ENCODE peak calls at places on chromosomes 7 and 10, in five cellular contexts. G is activated CD4-positive, alpha-beta T cell treated with anti-CD3 and anti-CD28 coated beads, Interleukin-2, amount 50 U/mL, for 1 hour; R is H7; V is cardiac septum; K is RPMI7951. N is an unnamed sample.

GRCh38 chr10:79247373-79248137 is 99.7 kb upstream of the PPIF start:
- DNase-seq in G (no peak), R (no peak), V (no peak), K (no peak), N (no peak)

GRCh38 chr10:28678687-28679457 is 1.6 kb downstream of the BAMBI start:
- DNase-seq in G (no peak), R (no peak), V (no peak), K (peak; percentile 69), N (no peak)

GRCh38 chr7:4861673-4862072 is at the start of gene PAPOLB:
- DNase-seq in G (no peak), R (peak; percentile 43), V (peak; percentile 73), K (no peak), N (no peak)

GRCh38 chr7:155001756-155002410 is 1.0 kb downstream of the PAXIP1 start:
- DNase-seq in G (no peak), R (no peak), V (no peak), K (peak; percentile 9), N (peak; percentile 4)

GRCh38 chr7:37534893-37535610 is 86.4 kb upstream of the ELMO1 start:
- DNase-seq in G (no peak), R (no peak), V (no peak), K (no peak), N (no peak)

GRCh38 chr10:113064039-113064438 is 114.0 kb downstream of the TCF7L2 start:
- DNase-seq in G (no peak), R (no peak), V (no peak), K (no peak), N (no peak)

GRCh38 chr10:3701490-3701889 is 83.5 kb downstream of the KLF6 start:
- DNase-seq in G (no peak), R (no peak), V (no peak), K (no peak), N (no peak)

GRCh38 chr7:29609162-29610030 is 45.8 kb downstream of the PRR15 start:
- DNase-seq in G (no peak), R (peak; percentile 40), V (no peak), K (peak; percentile 84), N (no peak)

GRCh38 chr10:70901276-70901878 is 13.0 kb upstream of the PCBD1 start:
- DNase-seq in G (no peak), R (peak; percentile 30), V (no peak), K (no peak), N (no peak)

GRCh38 chr7:105413887-105414437 is 25.2 kb upstream of the SRPK2 start:
- DNase-seq in G (no peak), R (peak; percentile 36), V (no peak), K (no peak), N (no peak)

GRCh38 chr10:5566606-5567005 is 41.8 kb downstream of the CALML3 start:
- DNase-seq in G (peak; percentile 29), R (no peak), V (peak; percentile 59), K (peak; percentile 60), N (no peak)

GRCh38 chr7:30648744-30649540 is 33.3 kb downstream of the CRHR2 start:
- DNase-seq in G (no peak), R (peak; percentile 37), V (no peak), K (no peak), N (no peak)

GRCh38 chr7:139767561-139767982 is 10.2 kb downstream of the HIPK2 start:
- DNase-seq in G (no peak), R (no peak), V (no peak), K (no peak), N (no peak)

N was measured in effector CD4-positive, alpha-beta T cell.